ENCODE peak calls at places on chromosome 2, in four cellular contexts. I is Peyer's patch, X is HFFc6, Y is WTC11. M is an unnamed sample.

GRCh38 chr2:237198144-237198900 is 112.6 kb downstream of the COPS8 start:
- DNase-seq in I (no peak), X (peak), Y (no peak), M (no peak)

GRCh38 chr2:63192169-63192888 is 141.7 kb downstream of the OTX1 start:
- DNase-seq in I (no peak), X (no peak), Y (no peak), M (no peak)

GRCh38 chr2:36406296-36406695 is 50.7 kb downstream of the CRIM1 start:
- DNase-seq in I (no peak), X (no peak), Y (no peak), M (no peak)

GRCh38 chr2:24708537-24709152 is 84.5 kb downstream of the PTRHD1 start:
- DNase-seq in I (no peak), X (peak), Y (no peak), M (no peak)

GRCh38 chr2:112242384-112242783 is 12.5 kb downstream of the ZC3H8 start:
- DNase-seq in I (no peak), X (no peak), Y (no peak), M (no peak)

GRCh38 chr2:236172866-236173733 is 4.9 kb upstream of the GBX2 start:
- DNase-seq in I (no peak), X (no peak), Y (peak), M (peak)

GRCh38 chr2:7007846-7008741 is 90.9 kb downstream of the RNF144A start:
- DNase-seq in I (no peak), X (no peak), Y (no peak), M (peak)

GRCh38 chr2:133936096-133936495 is 317.8 kb upstream of the MGAT5 start:
- DNase-seq in I (no peak), X (no peak), Y (no peak), M (no peak)

GRCh38 chr2:169509230-169509917 is at the start of gene KLHL41:
- DNase-seq in I (no peak), X (no peak), Y (no peak), M (no peak)

GRCh38 chr2:216391401-216391800 is 19.1 kb upstream of the MARCHF4 start:
- DNase-seq in I (no peak), X (peak), Y (no peak), M (no peak)

GRCh38 chr2:85181093-85181685 is 48.0 kb downstream of the TCF7L1 start:
- DNase-seq in I (peak), X (no peak), Y (no peak), M (no peak)

GRCh38 chr2:212136216-212136795 is 402.3 kb downstream of the ERBB4 start:
- DNase-seq in I (no peak), X (no peak), Y (no peak), M (no peak)

GRCh38 chr2:58508021-58508420 is 266.9 kb upstream of the FANCL start:
- DNase-seq in I (no peak), X (no peak), Y (no peak), M (no peak)

GRCh38 chr2:33670392-33670937 is 71.4 kb upstream of the FAM98A start:
- DNase-seq in I (no peak), X (no peak), Y (peak), M (no peak)

GRCh38 chr2:33672896-33673295 is 73.8 kb upstream of the FAM98A start:
- DNase-seq in I (no peak), X (no peak), Y (no peak), M (no peak)

GRCh38 chr2:33672389-33672788 is 73.3 kb upstream of the FAM98A start:
- DNase-seq in I (no peak), X (no peak), Y (no peak), M (no peak)

GRCh38 chr2:33671198-33671597 is 72.1 kb upstream of the FAM98A start:
- DNase-seq in I (no peak), X (no peak), Y (no peak), M (no peak)

GRCh38 chr2:33673937-33674336 is 74.8 kb upstream of the FAM98A start:
- DNase-seq in I (no peak), X (no peak), Y (no peak), M (no peak)
- TF ChIP-seq CTCF in I (no peak), X (peak), Y (no peak), M (no peak)

DNA sequence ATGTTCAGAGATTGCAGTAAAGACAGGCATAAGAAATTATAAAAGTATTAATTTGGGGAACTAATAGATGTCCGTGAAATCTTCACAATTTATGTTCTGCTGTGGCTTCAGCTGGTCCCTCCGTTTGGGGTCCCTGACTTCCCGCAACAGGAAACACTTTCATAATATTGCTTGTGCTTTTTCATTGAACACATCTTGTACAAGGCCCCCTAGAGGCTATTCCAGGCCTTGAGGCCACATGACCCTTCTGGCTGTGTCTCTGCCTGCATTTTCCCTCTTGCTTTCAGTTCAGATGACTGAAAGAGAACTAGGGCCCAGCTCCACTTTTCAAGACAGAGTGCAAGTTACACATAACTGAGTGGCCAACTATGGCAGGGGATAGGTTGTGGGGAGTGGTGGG is 164.1 kb downstream of the TMEM247 start:
- DNase-seq in I (no peak), X (no peak), Y (no peak), M (no peak)
- TF ChIP-seq CTCF in I (no peak), X (peak), Y (no peak), M (no peak)

GRCh38 chr2:9110893-9111569 is 95.6 kb upstream of the ASAP2 start:
- DNase-seq in I (no peak), X (no peak), Y (peak), M (no peak)
- TF ChIP-seq CTCF in I (peak), X (peak), Y (peak), M (no peak)

GRCh38 chr2:1538663-1539062 is 125.4 kb downstream of the TPO start:
- DNase-seq in I (no peak), X (peak), Y (peak), M (no peak)
- TF ChIP-seq CTCF in I (no peak), X (peak), Y (no peak), M (no peak)

DNA sequence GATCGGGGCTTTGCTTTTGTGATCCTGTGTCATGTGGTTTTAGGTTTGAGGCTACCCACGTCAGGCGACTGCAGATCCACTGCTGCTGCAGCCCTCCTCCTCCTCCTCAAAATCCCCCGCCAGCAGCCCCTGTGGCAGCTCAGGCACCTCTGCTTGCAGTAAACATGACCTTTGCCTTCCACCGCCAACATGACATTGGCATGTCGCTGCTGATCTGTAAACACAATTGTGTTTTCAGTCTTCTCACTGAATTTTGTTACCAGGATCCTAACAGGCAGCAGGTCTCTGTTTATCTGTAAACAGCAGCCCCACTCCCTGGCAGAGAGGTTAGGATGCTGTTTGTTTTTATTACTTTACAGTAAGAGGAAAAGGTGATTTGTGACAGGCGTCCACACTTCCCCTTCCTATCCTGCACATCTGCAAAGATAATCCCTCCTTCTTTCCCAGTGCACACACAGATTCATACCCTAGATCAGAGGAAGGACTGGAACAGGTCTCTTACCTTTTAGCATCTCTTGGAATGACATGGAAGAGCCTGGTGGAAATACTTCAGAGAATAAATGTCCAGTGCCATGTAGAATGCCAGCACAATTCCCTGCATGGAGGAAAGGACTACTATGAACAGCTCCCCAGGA is 130.8 kb downstream of the FOXI3 start:
- DNase-seq in I (no peak), X (no peak), Y (no peak), M (no peak)
- TF ChIP-seq CTCF in I (no peak), X (no peak), Y (no peak), M (no peak)